ENCODE peak calls at places on chromosomes 7 and 10, in five cellular contexts. One of them, this sample, is unnamed.
A peak's percentile ranks its signal among the peaks of the same experiment; 100 is the strongest.

GRCh38 chr7:33072471-33072870 is 9.9 kb upstream of the NT5C3A start:
- DNase-seq in OCI-LY7: no peak
- DNase-seq in adrenal gland: peak; percentile 35
- DNase-seq in neural progenitor cell: no peak
- DNase-seq in A549: no peak
- DNase-seq in this sample: no peak

GRCh38 chr10:86659721-86660438 is 5.5 kb downstream of the OPN4 start:
- DNase-seq in OCI-LY7: no peak
- DNase-seq in adrenal gland: no peak
- DNase-seq in neural progenitor cell: no peak
- DNase-seq in A549: no peak
- DNase-seq in this sample: no peak

GRCh38 chr7:90574820-90575187 is 21.3 kb upstream of the CDK14 start:
- DNase-seq in OCI-LY7: no peak
- DNase-seq in adrenal gland: no peak
- DNase-seq in neural progenitor cell: no peak
- DNase-seq in A549: no peak
- DNase-seq in this sample: no peak

GRCh38 chr7:82360591-82361386 is 82.8 kb downstream of the CACNA2D1 start:
- DNase-seq in OCI-LY7: no peak
- DNase-seq in adrenal gland: no peak
- DNase-seq in neural progenitor cell: peak; percentile 16
- DNase-seq in A549: no peak
- DNase-seq in this sample: no peak

GRCh38 chr10:125768217-125768616 is 7.4 kb downstream of the MMP21 start:
- DNase-seq in OCI-LY7: no peak
- DNase-seq in adrenal gland: no peak
- DNase-seq in neural progenitor cell: peak; percentile 35
- DNase-seq in A549: peak; percentile 20
- DNase-seq in this sample: no peak

GRCh38 chr7:137164251-137164650 is 179.3 kb downstream of the PTN start:
- DNase-seq in OCI-LY7: no peak
- DNase-seq in adrenal gland: no peak
- DNase-seq in neural progenitor cell: no peak
- DNase-seq in A549: no peak
- DNase-seq in this sample: no peak

GRCh38 chr10:86440874-86441838 is 74.6 kb upstream of the GRID1 start:
- DNase-seq in OCI-LY7: no peak
- DNase-seq in adrenal gland: no peak
- DNase-seq in neural progenitor cell: no peak
- DNase-seq in A549: peak; percentile 71
- DNase-seq in this sample: no peak

GRCh38 chr10:22652988-22653431 is 61.4 kb downstream of the PIP4K2A start:
- DNase-seq in OCI-LY7: no peak
- DNase-seq in adrenal gland: no peak
- DNase-seq in neural progenitor cell: no peak
- DNase-seq in A549: no peak
- DNase-seq in this sample: no peak

GRCh38 chr7:104206841-104207240 is 972 bp downstream of the ORC5 start:
- DNase-seq in OCI-LY7: peak; percentile 4
- DNase-seq in adrenal gland: no peak
- DNase-seq in neural progenitor cell: no peak
- DNase-seq in A549: no peak
- DNase-seq in this sample: no peak

GRCh38 chr10:84269773-84270172 is 24.9 kb downstream of the RGR start:
- DNase-seq in OCI-LY7: no peak
- DNase-seq in adrenal gland: no peak
- DNase-seq in neural progenitor cell: no peak
- DNase-seq in A549: no peak
- DNase-seq in this sample: no peak

GRCh38 chr7:100604078-100604975 is 2.2 kb downstream of the PCOLCE start:
- DNase-seq in OCI-LY7: peak; percentile 85
- DNase-seq in adrenal gland: peak; percentile 78
- DNase-seq in neural progenitor cell: peak; percentile 90
- DNase-seq in A549: peak; percentile 90
- DNase-seq in this sample: peak; percentile 77

GRCh38 chr10:12800302-12800701 is 201.2 kb downstream of the CCDC3 start:
- DNase-seq in OCI-LY7: no peak
- DNase-seq in adrenal gland: no peak
- DNase-seq in neural progenitor cell: no peak
- DNase-seq in A549: no peak
- DNase-seq in this sample: no peak

GRCh38 chr10:63206997-63207952 is 74.1 kb downstream of the NRBF2 start:
- DNase-seq in OCI-LY7: peak; percentile 10
- DNase-seq in adrenal gland: peak; percentile 51
- DNase-seq in neural progenitor cell: no peak
- DNase-seq in A549: no peak
- DNase-seq in this sample: no peak

GRCh38 chr7:152751449-152752141 is 8.0 kb upstream of the ACTR3B start:
- DNase-seq in OCI-LY7: no peak
- DNase-seq in adrenal gland: no peak
- DNase-seq in neural progenitor cell: no peak
- DNase-seq in A549: no peak
- DNase-seq in this sample: no peak

GRCh38 chr7:149226840-149227494 is 12.5 kb upstream of the ZNF212 start:
- DNase-seq in OCI-LY7: no peak
- DNase-seq in adrenal gland: peak; percentile 46
- DNase-seq in neural progenitor cell: no peak
- DNase-seq in A549: no peak
- DNase-seq in this sample: no peak

GRCh38 chr10:117536862-117537435 is 5.6 kb upstream of the EMX2 start:
- DNase-seq in OCI-LY7: no peak
- DNase-seq in adrenal gland: no peak
- DNase-seq in neural progenitor cell: peak; percentile 75
- DNase-seq in A549: no peak
- DNase-seq in this sample: no peak

GRCh38 chr10:67477868-67478267 is 218.1 kb downstream of the CTNNA3 start:
- DNase-seq in OCI-LY7: no peak
- DNase-seq in adrenal gland: no peak
- DNase-seq in neural progenitor cell: no peak
- DNase-seq in A549: no peak
- DNase-seq in this sample: no peak

GRCh38 chr7:92765725-92766124 is 70.6 kb downstream of the CDK6 start:
- DNase-seq in OCI-LY7: no peak
- DNase-seq in adrenal gland: no peak
- DNase-seq in neural progenitor cell: no peak
- DNase-seq in A549: no peak
- DNase-seq in this sample: no peak

GRCh38 chr7:50868426-50869100 is 85.9 kb upstream of the GRB10 start:
- DNase-seq in OCI-LY7: no peak
- DNase-seq in adrenal gland: no peak
- DNase-seq in neural progenitor cell: no peak
- DNase-seq in A549: no peak
- DNase-seq in this sample: no peak

GRCh38 chr10:33487014-33487776 is 152.7 kb upstream of the NRP1 start:
- DNase-seq in OCI-LY7: no peak
- DNase-seq in adrenal gland: no peak
- DNase-seq in neural progenitor cell: peak; percentile 8
- DNase-seq in A549: no peak
- DNase-seq in this sample: no peak

GRCh38 chr7:115707236-115707635 is 323.3 kb downstream of the TFEC start:
- DNase-seq in OCI-LY7: peak; percentile 13
- DNase-seq in adrenal gland: no peak
- DNase-seq in neural progenitor cell: peak; percentile 24
- DNase-seq in A549: no peak
- DNase-seq in this sample: no peak

GRCh38 chr10:131230166-131230565 is 81.4 kb downstream of the TCERG1L start:
- DNase-seq in OCI-LY7: no peak
- DNase-seq in adrenal gland: no peak
- DNase-seq in neural progenitor cell: no peak
- DNase-seq in A549: no peak
- DNase-seq in this sample: no peak

GRCh38 chr7:102291916-102292267 is 5.2 kb downstream of the SH2B2 start:
- DNase-seq in OCI-LY7: no peak
- DNase-seq in adrenal gland: no peak
- DNase-seq in neural progenitor cell: no peak
- DNase-seq in A549: no peak
- DNase-seq in this sample: no peak

GRCh38 chr10:12631787-12632562 is 282.6 kb downstream of the CAMK1D start:
- DNase-seq in OCI-LY7: no peak
- DNase-seq in adrenal gland: no peak
- DNase-seq in neural progenitor cell: no peak
- DNase-seq in A549: peak; percentile 46
- DNase-seq in this sample: no peak

GRCh38 chr7:151351027-151351426 is 9.4 kb downstream of the NUB1 start:
- DNase-seq in OCI-LY7: peak; percentile 69
- DNase-seq in adrenal gland: no peak
- DNase-seq in neural progenitor cell: peak; percentile 36
- DNase-seq in A549: peak; percentile 35
- DNase-seq in this sample: no peak
- TF ChIP-seq CTCF in OCI-LY7: peak; percentile 85
- TF ChIP-seq CTCF in adrenal gland: no peak
- TF ChIP-seq CTCF in neural progenitor cell: peak; percentile 47
- TF ChIP-seq CTCF in A549: peak; percentile 35
- TF ChIP-seq CTCF in this sample: no peak

GRCh38 chr7:127254163-127254684 is 1.5 kb upstream of the GRM8 start:
- DNase-seq in OCI-LY7: no peak
- DNase-seq in adrenal gland: no peak
- DNase-seq in neural progenitor cell: no peak
- DNase-seq in A549: no peak
- DNase-seq in this sample: no peak
- TF ChIP-seq CTCF in OCI-LY7: peak; percentile 43
- TF ChIP-seq CTCF in adrenal gland: no peak
- TF ChIP-seq CTCF in neural progenitor cell: no peak
- TF ChIP-seq CTCF in A549: no peak
- TF ChIP-seq CTCF in this sample: peak; percentile 55

GRCh38 chr10:69093933-69094332 is 6.0 kb downstream of the SRGN start:
- DNase-seq in OCI-LY7: no peak
- DNase-seq in adrenal gland: no peak
- DNase-seq in neural progenitor cell: no peak
- DNase-seq in A549: no peak
- DNase-seq in this sample: no peak
- TF ChIP-seq CTCF in OCI-LY7: no peak
- TF ChIP-seq CTCF in adrenal gland: no peak
- TF ChIP-seq CTCF in neural progenitor cell: no peak
- TF ChIP-seq CTCF in A549: peak; percentile 16
- TF ChIP-seq CTCF in this sample: no peak

GRCh38 chr7:2170576-2171521 is 61.9 kb downstream of the MAD1L1 start:
- DNase-seq in OCI-LY7: no peak
- DNase-seq in adrenal gland: no peak
- DNase-seq in neural progenitor cell: no peak
- DNase-seq in A549: no peak
- DNase-seq in this sample: no peak

GRCh38 chr7:2171855-2172254 is 60.9 kb downstream of the MAD1L1 start:
- DNase-seq in OCI-LY7: no peak
- DNase-seq in adrenal gland: no peak
- DNase-seq in neural progenitor cell: no peak
- DNase-seq in A549: no peak
- DNase-seq in this sample: no peak

GRCh38 chr7:2169923-2170575 is 62.7 kb downstream of the MAD1L1 start:
- DNase-seq in OCI-LY7: no peak
- DNase-seq in adrenal gland: no peak
- DNase-seq in neural progenitor cell: no peak
- DNase-seq in A549: no peak
- DNase-seq in this sample: no peak

GRCh38 chr7:2173184-2173827 is 59.4 kb downstream of the MAD1L1 start:
- DNase-seq in OCI-LY7: no peak
- DNase-seq in adrenal gland: no peak
- DNase-seq in neural progenitor cell: no peak
- DNase-seq in A549: no peak
- DNase-seq in this sample: no peak

GRCh38 chr7:2172311-2173183 is 60.2 kb downstream of the MAD1L1 start:
- DNase-seq in OCI-LY7: no peak
- DNase-seq in adrenal gland: no peak
- DNase-seq in neural progenitor cell: no peak
- DNase-seq in A549: no peak
- DNase-seq in this sample: no peak
- TF ChIP-seq CTCF in OCI-LY7: no peak
- TF ChIP-seq CTCF in adrenal gland: no peak
- TF ChIP-seq CTCF in neural progenitor cell: no peak
- TF ChIP-seq CTCF in A549: no peak
- TF ChIP-seq CTCF in this sample: no peak

DNA sequence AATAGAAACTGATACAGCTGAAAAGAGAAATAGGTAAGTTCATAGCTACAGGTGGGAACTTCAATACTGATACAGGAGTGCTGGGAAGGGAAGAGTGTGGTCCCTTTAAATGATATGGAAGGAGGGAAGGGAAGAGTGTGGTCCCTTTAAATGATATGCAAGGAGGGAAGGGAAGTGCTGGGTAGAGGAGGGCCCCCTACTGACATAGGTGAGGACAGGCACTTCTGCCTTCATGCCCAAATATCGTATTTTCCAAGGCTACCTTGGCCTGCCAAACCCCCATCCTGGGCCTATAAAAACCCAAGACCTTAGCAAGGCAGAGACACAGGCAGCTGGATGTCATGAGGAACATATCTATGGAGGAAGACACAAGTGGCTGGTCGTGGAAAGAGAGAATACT is 92.3 kb downstream of the MAGI2 start:
- DNase-seq in OCI-LY7: no peak
- DNase-seq in adrenal gland: no peak
- DNase-seq in neural progenitor cell: peak; percentile 17
- DNase-seq in A549: no peak
- DNase-seq in this sample: no peak
- TF ChIP-seq CTCF in OCI-LY7: peak; percentile 36
- TF ChIP-seq CTCF in adrenal gland: no peak
- TF ChIP-seq CTCF in neural progenitor cell: peak; percentile 28
- TF ChIP-seq CTCF in A549: no peak
- TF ChIP-seq CTCF in this sample: no peak

GRCh38 chr7:2610466-2610865 is 21.3 kb upstream of the TTYH3 start:
- DNase-seq in OCI-LY7: no peak
- DNase-seq in adrenal gland: no peak
- DNase-seq in neural progenitor cell: no peak
- DNase-seq in A549: no peak
- DNase-seq in this sample: no peak

GRCh38 chr7:2610898-2611297 is 20.9 kb upstream of the TTYH3 start:
- DNase-seq in OCI-LY7: no peak
- DNase-seq in adrenal gland: no peak
- DNase-seq in neural progenitor cell: no peak
- DNase-seq in A549: no peak
- DNase-seq in this sample: no peak

GRCh38 chr7:2607122-2607912 is 24.5 kb upstream of the TTYH3 start:
- DNase-seq in OCI-LY7: no peak
- DNase-seq in adrenal gland: peak; percentile 60
- DNase-seq in neural progenitor cell: no peak
- DNase-seq in A549: no peak
- DNase-seq in this sample: no peak

GRCh38 chr7:2607913-2608899 is 23.6 kb upstream of the TTYH3 start:
- DNase-seq in OCI-LY7: no peak
- DNase-seq in adrenal gland: no peak
- DNase-seq in neural progenitor cell: no peak
- DNase-seq in A549: no peak
- DNase-seq in this sample: no peak

GRCh38 chr7:2609001-2609411 is 22.8 kb upstream of the TTYH3 start:
- DNase-seq in OCI-LY7: peak; percentile 48
- DNase-seq in adrenal gland: no peak
- DNase-seq in neural progenitor cell: peak; percentile 68
- DNase-seq in A549: peak; percentile 59
- DNase-seq in this sample: no peak
- TF ChIP-seq CTCF in OCI-LY7: peak; percentile 72
- TF ChIP-seq CTCF in adrenal gland: no peak
- TF ChIP-seq CTCF in neural progenitor cell: peak; percentile 56
- TF ChIP-seq CTCF in A549: peak; percentile 24
- TF ChIP-seq CTCF in this sample: peak; percentile 22

DNA sequence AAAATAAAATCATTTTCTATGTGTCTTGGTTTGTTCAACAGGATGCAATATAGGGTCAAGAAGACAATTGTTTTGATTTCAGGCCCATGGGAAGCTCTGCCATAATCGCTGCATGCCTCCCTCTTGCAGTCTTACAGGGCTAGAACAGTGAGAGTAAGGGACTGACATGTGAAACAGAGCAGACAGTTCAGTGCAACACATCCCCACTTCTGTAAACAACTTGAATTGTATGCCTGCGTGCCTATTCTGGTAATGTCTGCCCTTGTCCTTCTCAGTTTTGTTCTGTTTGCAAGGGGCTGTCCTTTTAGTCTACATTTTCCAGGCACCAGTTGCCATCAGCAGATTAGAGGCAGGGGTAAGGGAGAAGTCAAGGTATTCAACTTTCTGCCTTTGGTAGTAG is 34.8 kb upstream of the GPR37 start:
- DNase-seq in OCI-LY7: no peak
- DNase-seq in adrenal gland: no peak
- DNase-seq in neural progenitor cell: no peak
- DNase-seq in A549: no peak
- DNase-seq in this sample: no peak
- TF ChIP-seq CTCF in OCI-LY7: no peak
- TF ChIP-seq CTCF in adrenal gland: no peak
- TF ChIP-seq CTCF in neural progenitor cell: no peak
- TF ChIP-seq CTCF in A549: no peak
- TF ChIP-seq CTCF in this sample: no peak